ENCODE peak calls at places on chromosome 3, in five cellular contexts. V is SJSA1; P is heart left ventricle; N is CD8-positive, alpha-beta memory T cell; L is tibial nerve. Q is an unnamed sample.
A peak's percentile ranks its signal among the peaks of the same experiment; 100 is the strongest.

GRCh38 chr3:190173426-190173825 is 52.7 kb upstream of the P3H2 start:
- DNase-seq in N (no peak), V (no peak), P (no peak), L (no peak), Q (no peak)

GRCh38 chr3:121167374-121168139 is 259.6 kb downstream of the STXBP5L start:
- DNase-seq in L (no peak), P (no peak), V (no peak), N (no peak), Q (no peak)

GRCh38 chr3:177471733-177472480 is 274.6 kb upstream of the TBL1XR1 start:
- DNase-seq in V (no peak), L (no peak), P (no peak), N (no peak), Q (no peak)

GRCh38 chr3:49092948-49093852 is 671 bp downstream of the QRICH1 start:
- DNase-seq in L (peak; percentile 67), P (peak; percentile 84), V (peak; percentile 70), N (peak; percentile 83), Q (peak; percentile 72)

GRCh38 chr3:69161587-69162196 is 39.3 kb upstream of the LMOD3 start:
- DNase-seq in L (peak; percentile 40), N (peak; percentile 47), V (no peak), P (no peak), Q (peak; percentile 18)

GRCh38 chr3:38617137-38617536 is 32.4 kb downstream of the SCN5A start:
- DNase-seq in P (no peak), V (no peak), L (no peak), N (no peak), Q (no peak)

GRCh38 chr3:102036015-102036414 is 186.7 kb downstream of the NFKBIZ start:
- DNase-seq in P (no peak), V (no peak), N (no peak), L (no peak), Q (no peak)

GRCh38 chr3:127182848-127183714 is 9.8 kb upstream of the PRR23E start:
- DNase-seq in L (no peak), P (no peak), V (no peak), N (no peak), Q (no peak)

GRCh38 chr3:38549957-38550840 is 54.1 kb downstream of the EXOG start:
- DNase-seq in P (peak; percentile 13), V (no peak), L (no peak), N (no peak), Q (no peak)

GRCh38 chr3:193732391-193732790 is 139.4 kb downstream of the OPA1 start:
- DNase-seq in V (peak; percentile 69), P (no peak), N (no peak), L (no peak), Q (no peak)

GRCh38 chr3:14288833-14289451 is 110.3 kb downstream of the LSM3 start:
- DNase-seq in V (no peak), L (no peak), N (no peak), P (no peak), Q (no peak)

GRCh38 chr3:13281657-13282527 is 138.2 kb downstream of the NUP210 start:
- DNase-seq in V (no peak), N (no peak), P (peak; percentile 77), L (no peak), Q (peak; percentile 34)

GRCh38 chr3:101240719-101241118 is 79.7 kb downstream of the IMPG2 start:
- DNase-seq in V (no peak), L (no peak), P (no peak), N (no peak), Q (no peak)

GRCh38 chr3:169744332-169745054 is 20.4 kb downstream of the TERC start:
- DNase-seq in L (no peak), V (no peak), P (no peak), N (no peak), Q (no peak)

GRCh38 chr3:114892880-114893279 is 254.2 kb downstream of the ZBTB20 start:
- DNase-seq in V (no peak), L (no peak), P (no peak), N (no peak), Q (no peak)

GRCh38 chr3:177615015-177615414 is 417.7 kb upstream of the TBL1XR1 start:
- DNase-seq in N (no peak), P (peak; percentile 65), V (no peak), L (peak; percentile 92), Q (peak; percentile 79)

GRCh38 chr3:3087279-3087678 is 22.9 kb downstream of the IL5RA start:
- DNase-seq in N (no peak), V (no peak), P (no peak), L (no peak), Q (no peak)

GRCh38 chr3:71662553-71662952 is 62.6 kb downstream of the EIF4E3 start:
- DNase-seq in N (no peak), V (no peak), L (no peak), P (no peak), Q (no peak)

GRCh38 chr3:51750878-51751277 is 28.2 kb downstream of the IQCF6 start:
- DNase-seq in V (no peak), P (no peak), N (no peak), L (no peak), Q (no peak)

GRCh38 chr3:182451871-182452270 is 341.4 kb upstream of the ATP11B start:
- DNase-seq in N (no peak), L (no peak), P (no peak), V (no peak), Q (no peak)

GRCh38 chr3:52531636-52532516 is 1.8 kb downstream of the NT5DC2 start:
- DNase-seq in P (peak; percentile 19), V (peak; percentile 36), N (no peak), L (no peak), Q (no peak)

GRCh38 chr3:32856355-32856889 is 38.6 kb downstream of the TRIM71 start:
- DNase-seq in V (no peak), L (no peak), P (no peak), N (no peak), Q (peak; percentile 40)

GRCh38 chr3:112086018-112086854 is at the start of gene C3orf52:
- DNase-seq in P (peak; percentile 86), L (peak; percentile 59), N (peak; percentile 41), V (peak; percentile 87), Q (peak; percentile 93)

GRCh38 chr3:78221300-78221699 is 1181.4 kb downstream of the ROBO2 start:
- DNase-seq in P (no peak), L (no peak), N (no peak), V (no peak), Q (no peak)

GRCh38 chr3:184339016-184339415 is 1.6 kb downstream of the FAM131A start:
- DNase-seq in N (no peak), V (no peak), L (no peak), P (no peak), Q (no peak)

GRCh38 chr3:196559826-196560225 is 8.5 kb downstream of the WDR53 start:
- DNase-seq in P (no peak), N (no peak), V (no peak), L (no peak), Q (no peak)

GRCh38 chr3:149618151-149619123 is 39.4 kb downstream of the WWTR1 start:
- DNase-seq in V (no peak), L (no peak), P (peak; percentile 70), N (no peak), Q (no peak)

GRCh38 chr3:162632672-162633071 is 1136.1 kb downstream of the OTOL1 start:
- DNase-seq in V (no peak), P (no peak), L (no peak), N (no peak), Q (no peak)
- H3K4me3 ChIP-seq in V (no peak overlapping the region), P (no peak overlapping the region), L (no peak overlapping the region), N (no peak overlapping the region), Q (no peak overlapping the region)

DNA sequence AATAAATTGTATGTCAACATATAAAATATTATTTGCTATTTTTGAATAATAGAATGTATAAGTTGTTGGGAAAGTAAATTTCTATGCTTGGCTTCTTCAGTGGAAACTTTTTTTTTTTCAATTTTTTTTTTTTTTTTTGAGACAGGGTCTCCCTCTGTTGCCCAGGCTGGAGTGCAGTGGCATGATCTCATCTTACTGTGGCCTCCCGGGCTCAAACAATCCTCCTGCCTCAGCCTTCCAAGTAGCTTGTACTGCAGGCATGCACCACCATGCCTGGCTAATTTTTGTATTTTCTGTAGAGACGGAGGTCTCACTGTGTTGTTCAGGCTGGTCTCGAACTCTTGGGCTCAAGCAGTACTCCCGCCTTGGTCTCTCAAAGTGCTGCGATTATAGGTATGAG is 16.8 kb downstream of the MBNL1 start:
- DNase-seq in N (no peak), L (no peak), P (no peak), V (no peak), Q (no peak)
- H3K4me3 ChIP-seq in N (no peak overlapping the region), L (no peak overlapping the region), P (no peak overlapping the region), V (no peak overlapping the region), Q (no peak overlapping the region)

DNA sequence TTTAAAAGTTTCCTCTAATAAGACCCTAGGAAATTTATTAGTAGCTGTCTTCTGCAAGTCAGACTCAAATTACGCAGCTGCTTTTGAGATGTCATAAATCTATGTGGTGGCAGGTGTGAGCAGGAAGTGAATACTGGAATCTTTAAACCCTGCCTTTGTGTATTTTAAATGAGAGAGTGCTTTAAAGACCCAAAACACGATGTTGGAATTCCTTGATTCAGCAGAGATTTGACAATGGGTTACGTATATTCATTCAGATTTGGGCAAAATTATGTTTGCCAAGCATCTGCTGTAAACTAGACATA is 160.1 kb downstream of the RBMS3 start:
- DNase-seq in P (no peak), L (no peak), V (no peak), N (no peak), Q (no peak)
- H3K4me3 ChIP-seq in P (no peak overlapping the region), L (no peak overlapping the region), V (no peak overlapping the region), N (no peak overlapping the region), Q (no peak overlapping the region)

DNA sequence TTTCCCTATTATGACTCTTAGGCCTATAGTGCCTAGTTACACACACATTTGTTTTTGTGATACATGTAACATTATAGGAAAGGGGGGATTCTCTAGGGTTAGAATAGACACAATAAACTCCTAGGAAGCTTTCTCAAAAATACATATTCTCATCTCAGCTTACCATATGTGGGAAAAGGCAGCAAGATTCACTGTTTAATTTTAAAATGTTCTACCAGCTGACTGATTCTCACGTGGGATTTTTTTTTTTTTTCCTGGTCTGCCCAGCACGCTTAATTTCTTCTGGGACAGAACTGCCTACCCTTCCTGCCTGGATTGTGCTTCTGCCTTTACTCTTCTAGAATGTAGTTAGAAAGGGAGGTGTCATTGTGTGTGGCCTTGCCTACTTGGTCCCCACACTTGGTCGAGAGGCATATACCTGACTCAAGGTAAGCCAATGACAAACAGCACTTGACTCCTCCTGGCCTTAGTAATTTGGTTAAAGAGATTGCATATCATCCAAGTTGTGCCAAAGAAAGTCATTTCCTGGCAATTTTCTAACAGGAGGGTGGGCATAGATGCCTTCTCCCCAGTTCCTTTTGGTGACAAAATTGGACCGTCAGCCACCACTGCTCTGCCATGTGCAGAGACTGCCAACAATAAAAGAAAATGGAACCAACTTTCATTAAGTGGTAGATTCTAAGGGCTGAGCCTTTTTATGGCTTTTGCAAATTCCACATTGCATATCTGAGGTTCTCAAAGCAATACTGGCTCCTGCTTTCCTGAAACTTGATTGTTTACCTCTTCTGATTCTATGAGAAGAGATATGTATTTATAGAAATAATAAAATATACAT is 8.0 kb upstream of the LEKR1 start:
- DNase-seq in L (no peak), P (no peak), N (no peak), V (no peak), Q (no peak)
- H3K4me3 ChIP-seq in L (no peak overlapping the region), P (no peak overlapping the region), N (peak overlapping the region; percentile 83), V (peak overlapping the region; percentile 34), Q (no peak overlapping the region)

GRCh38 chr3:159840900-159841299 is 147.7 kb upstream of the IL12A start:
- DNase-seq in V (no peak), L (no peak), P (no peak), N (no peak), Q (no peak)
- H3K4me3 ChIP-seq in V (no peak overlapping the region), L (peak overlapping the region; percentile 42), P (peak overlapping the region; percentile 34), N (no peak overlapping the region), Q (no peak overlapping the region)